ENCODE peak calls at places on chromosome 16, in five cellular contexts. T is sigmoid colon, G is IMR-90, V is HepG2, W is Peyer's patch. Q is an unnamed sample. For H3K36me3 and H3K4me1, the result is how much of the 10 kb centered on the place peaks cover.

GRCh38 chr16:25256821-25257503 is 683 bp downstream of the ZKSCAN2 start:
- DNase-seq in T (no peak), W (no peak), G (peak), V (peak), Q (no peak)

GRCh38 chr16:68737730-68738590 is 868 bp downstream of the CDH1 start:
- DNase-seq in V (no peak), G (no peak), W (peak), T (no peak), Q (peak)

GRCh38 chr16:63188076-63188771 is 1152.0 kb upstream of the CDH8 start:
- DNase-seq in T (no peak), G (no peak), W (no peak), V (no peak), Q (no peak)

GRCh38 chr16:83420206-83420760 is 387.5 kb upstream of the HSBP1 start:
- DNase-seq in G (peak), V (peak), W (no peak), T (no peak), Q (no peak)

GRCh38 chr16:17470002-17470870 is 524 bp downstream of the XYLT1 start:
- DNase-seq in T (no peak), V (no peak), G (no peak), W (peak), Q (no peak)

GRCh38 chr16:79169239-79169638 is 431.3 kb downstream of the MAF start:
- DNase-seq in G (no peak), V (no peak), W (no peak), T (no peak), Q (no peak)

GRCh38 chr16:79128706-79129105 is 471.8 kb downstream of the MAF start:
- DNase-seq in T (no peak), W (no peak), G (no peak), V (no peak), Q (no peak)

GRCh38 chr16:70692481-70693203 is 6.8 kb upstream of the MTSS2 start:
- DNase-seq in W (no peak), V (peak), G (no peak), T (no peak), Q (no peak)

GRCh38 chr16:55542459-55543082 is 23.9 kb upstream of the CAPNS2 start:
- DNase-seq in G (peak), W (no peak), V (no peak), T (no peak), Q (no peak)

GRCh38 chr16:15434079-15434424 is 336 bp upstream of the BMERB1 start:
- DNase-seq in W (no peak), V (no peak), G (no peak), T (no peak), Q (no peak)

GRCh38 chr16:67179421-67180080 is 4.2 kb downstream of the MATCAP1 start:
- DNase-seq in T (no peak), G (no peak), V (no peak), W (no peak), Q (no peak)

GRCh38 chr16:53518550-53519416 is 15.8 kb upstream of the AKTIP start:
- DNase-seq in G (peak), V (no peak), T (no peak), W (no peak), Q (peak)

GRCh38 chr16:24540575-24541240 is 1.3 kb downstream of the RBBP6 start:
- DNase-seq in V (no peak), W (peak), G (peak), T (no peak), Q (no peak)

GRCh38 chr16:70761656-70762055 is 39.3 kb downstream of the VAC14 start:
- DNase-seq in W (no peak), T (no peak), V (no peak), G (no peak), Q (no peak)

GRCh38 chr16:71297252-71297651 is 8.1 kb upstream of the CMTR2 start:
- DNase-seq in T (no peak), V (no peak), W (no peak), G (peak), Q (no peak)

GRCh38 chr16:4846503-4846900 is 586 bp downstream of the GLYR1 start:
- DNase-seq in T (peak), W (peak), V (peak), G (peak), Q (peak)

DNA sequence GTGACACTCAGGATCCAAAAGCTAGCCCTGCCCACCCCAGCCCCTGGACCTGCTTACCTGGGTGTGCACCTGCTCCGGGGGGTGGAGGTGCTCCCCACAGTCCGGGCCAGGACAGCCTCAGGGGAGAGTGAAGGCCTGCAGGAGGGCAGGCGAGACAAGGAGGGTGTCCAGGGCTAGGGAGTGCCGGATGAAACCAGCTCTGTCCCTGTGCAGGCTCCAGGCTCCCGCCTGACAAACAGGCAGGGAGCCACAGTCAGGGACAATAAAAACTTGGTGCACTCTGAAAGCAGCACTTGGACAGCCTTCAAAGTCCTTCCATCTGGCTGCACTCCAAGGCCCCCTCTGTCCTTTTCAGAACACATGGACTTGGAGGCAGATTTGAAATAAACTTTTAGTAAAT is 3.9 kb downstream of the PAQR4 start:
- DNase-seq in G (no peak), V (no peak), W (no peak), T (no peak), Q (no peak)
- H3K36me3 ChIP-seq in G (under half), V (under half), W (under half), T (under half), Q (under half)

DNA sequence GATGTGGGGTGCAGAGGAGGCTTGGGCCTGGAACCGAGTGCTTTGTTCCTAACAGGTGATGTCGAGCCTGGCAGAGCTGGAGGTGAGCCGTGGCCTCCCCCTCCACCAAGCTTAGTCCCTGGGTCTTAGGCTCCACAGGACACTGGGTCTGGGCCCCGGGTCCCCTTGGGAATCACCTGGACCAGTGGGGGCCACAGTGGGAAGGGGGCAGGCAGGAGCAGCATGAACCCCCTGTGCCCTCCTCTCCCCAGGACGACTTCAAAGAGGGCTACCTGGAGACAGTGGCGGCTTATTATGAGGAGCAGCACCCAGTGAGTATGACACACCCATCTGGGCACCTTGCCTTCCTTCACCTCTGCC is 2.5 kb downstream of the IL32 start:
- DNase-seq in V (no peak), G (no peak), T (no peak), W (no peak), Q (no peak)
- H3K4me3 ChIP-seq in V (no peak), G (no peak), T (no peak), W (peak), Q (no peak)

GRCh38 chr16:2039286-2040030 is 8.2 kb downstream of the NTHL1 start:
- DNase-seq in V (peak), G (peak), T (peak), W (peak), Q (peak)
- H3K4me1 ChIP-seq in V (half or more), G (half or more), T (half or more), W (under half), Q (half or more)

DNA sequence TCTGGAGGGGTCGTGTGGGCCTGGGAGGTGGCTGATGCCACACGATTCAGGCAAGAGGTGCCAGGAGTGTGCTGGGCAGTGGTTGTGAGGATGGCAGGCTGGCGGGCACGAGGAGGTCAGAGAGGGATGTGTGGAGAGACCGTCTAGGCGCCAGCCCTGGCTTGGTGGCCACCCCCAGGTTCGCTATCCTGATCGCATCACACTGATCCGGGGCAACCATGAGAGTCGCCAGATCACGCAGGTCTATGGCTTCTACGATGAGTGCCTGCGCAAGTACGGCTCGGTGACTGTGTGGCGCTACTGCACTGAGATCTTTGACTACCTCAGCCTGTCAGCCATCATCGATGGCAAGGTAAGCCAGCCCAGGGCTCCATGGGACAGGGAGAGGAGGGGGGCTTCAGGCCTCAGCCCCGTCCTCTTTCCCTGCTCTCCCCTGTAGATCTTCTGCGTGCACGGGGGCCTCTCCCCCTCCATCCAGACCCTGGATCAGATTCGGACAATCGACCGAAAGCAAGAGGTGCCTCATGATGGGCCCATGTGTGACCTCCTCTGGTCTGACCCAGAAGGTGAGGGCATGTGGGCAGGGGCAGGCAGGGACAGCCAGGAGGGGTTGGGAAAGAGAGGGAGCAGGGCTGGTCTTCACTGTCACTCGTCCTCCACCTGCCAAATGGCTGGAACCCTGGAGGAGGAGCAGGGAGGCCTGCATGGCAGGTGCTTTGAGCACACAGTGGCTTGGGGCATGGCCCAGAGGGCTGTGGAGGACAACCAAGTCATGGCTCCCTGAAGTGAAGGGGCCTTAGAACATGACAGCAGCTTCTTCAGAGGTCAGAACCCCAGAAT is 7.6 kb downstream of the PPP4C start:
- DNase-seq in W (no peak), T (no peak), G (no peak), V (no peak), Q (no peak)
- H3K36me3 ChIP-seq in W (under half), T (under half), G (half or more), V (half or more), Q (half or more)

GRCh38 chr16:88692861-88693260 is 6.6 kb upstream of the SNAI3 start:
- DNase-seq in V (no peak), G (no peak), W (no peak), T (no peak), Q (no peak)
- H3K4me3 ChIP-seq in V (no peak), G (no peak), W (no peak), T (no peak), Q (no peak)

DNA sequence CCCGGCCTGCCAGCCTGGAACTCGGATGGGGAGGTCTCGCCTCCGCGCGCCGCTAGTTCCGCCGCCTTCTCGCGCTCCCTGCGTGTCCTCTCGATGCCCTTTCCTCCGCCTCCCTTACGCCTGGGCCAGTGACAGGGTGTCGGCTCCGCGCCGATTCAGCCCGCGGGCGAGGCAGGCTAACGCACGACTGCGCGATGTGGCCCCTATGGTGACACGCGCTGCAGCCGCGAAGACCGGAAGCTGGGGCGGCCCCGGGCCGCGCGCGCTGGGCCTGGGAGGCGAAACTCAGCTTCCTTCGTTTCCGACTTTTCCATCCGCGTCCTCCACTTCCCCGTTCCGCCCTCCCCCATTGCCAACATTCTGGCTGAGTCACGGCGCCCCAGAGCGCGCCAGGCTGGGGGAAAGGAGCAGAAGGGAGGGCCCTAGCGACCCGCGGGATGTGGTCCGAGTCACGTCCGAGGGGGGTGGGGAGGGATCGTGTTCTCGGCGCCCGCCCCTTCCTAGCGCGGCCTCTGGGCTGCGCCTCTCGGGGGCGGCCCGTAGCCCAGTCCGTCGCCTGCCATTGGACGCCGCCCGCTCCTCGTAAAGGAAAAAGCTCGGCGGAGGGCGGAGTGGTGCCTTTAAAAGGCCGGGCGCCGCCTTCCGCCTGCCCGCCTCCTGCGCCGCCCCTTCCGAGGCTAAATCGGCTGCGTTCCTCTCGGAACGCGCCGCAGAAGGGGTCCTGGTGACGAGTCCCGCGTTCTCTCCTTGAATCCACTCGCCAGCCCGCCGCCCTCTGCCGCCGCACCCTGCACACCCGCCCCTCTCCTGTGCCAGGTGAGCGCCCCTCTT is at the start of gene ALDOA:
- DNase-seq in G (peak), W (peak), T (peak), V (peak), Q (peak)
- H3K4me1 ChIP-seq in G (under half), W (under half), T (under half), V (under half), Q (under half)

GRCh38 chr16:22402191-22402590 is 27.8 kb upstream of the CDR2 start:
- DNase-seq in G (peak), W (no peak), T (no peak), V (no peak), Q (no peak)
- H3K36me3 ChIP-seq in G (under half), W (under half), T (under half), V (under half), Q (under half)

DNA sequence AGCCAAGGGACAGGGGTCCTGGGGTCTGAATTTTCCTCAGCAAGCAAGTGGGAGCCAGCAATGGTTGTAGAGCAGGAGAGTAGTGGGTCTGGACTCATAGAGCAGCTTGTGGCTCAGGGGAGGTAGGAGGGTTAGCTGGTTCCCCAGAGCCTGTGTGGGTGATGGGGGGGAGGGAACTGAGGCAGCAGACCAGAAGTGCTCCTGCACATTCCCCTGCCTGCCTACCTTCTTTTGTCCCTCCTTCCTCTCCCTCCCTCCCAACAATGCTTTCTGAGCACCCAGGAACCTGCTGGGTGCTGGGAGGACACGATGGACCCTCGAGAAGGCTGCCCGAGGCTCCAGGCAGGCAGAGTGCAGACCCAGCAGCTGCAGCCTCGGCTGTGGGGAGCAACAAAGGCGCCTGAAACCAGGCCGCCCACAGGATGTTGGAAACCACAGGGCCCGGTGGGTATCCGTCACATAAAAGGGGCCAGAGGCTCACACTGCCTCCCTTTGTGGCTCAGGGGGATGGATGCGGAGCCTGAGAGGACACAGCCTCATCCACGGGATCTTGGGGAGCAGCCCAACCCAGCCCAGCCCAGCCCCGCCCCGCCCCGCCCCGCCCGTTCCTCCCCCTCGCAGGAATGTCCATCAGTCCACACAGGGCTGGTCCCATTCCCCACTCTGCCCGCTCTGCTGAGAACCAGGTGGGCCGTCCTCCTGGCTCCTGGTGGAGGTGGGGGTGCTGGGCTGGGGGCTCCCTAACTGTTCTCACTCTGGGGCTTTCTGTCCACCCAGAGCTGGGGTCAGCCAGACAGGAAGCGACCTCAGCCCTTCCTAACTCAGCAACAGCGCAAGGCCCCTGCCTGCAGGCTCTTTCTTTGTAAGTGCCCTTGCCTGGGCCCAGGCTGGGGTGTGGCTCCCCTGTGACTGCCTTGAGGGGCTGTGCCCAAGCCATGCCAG is 1.7 kb upstream of the NLRC3 start:
- DNase-seq in V (no peak), T (no peak), G (no peak), W (no peak), Q (no peak)
- H3K4me3 ChIP-seq in V (no peak), T (no peak), G (no peak), W (no peak), Q (no peak)

GRCh38 chr16:2040031-2040430 is 7.6 kb downstream of the NTHL1 start:
- DNase-seq in T (no peak), W (no peak), G (no peak), V (no peak), Q (no peak)

GRCh38 chr16:2042171-2042570 is 5.5 kb downstream of the NTHL1 start:
- DNase-seq in T (no peak), V (no peak), G (no peak), W (no peak), Q (peak)

GRCh38 chr16:2038359-2039285 is 9.0 kb downstream of the NTHL1 start:
- DNase-seq in W (no peak), G (no peak), T (peak), V (no peak), Q (no peak)

GRCh38 chr16:2042666-2043295 is 4.9 kb downstream of the NTHL1 start:
- DNase-seq in W (no peak), T (no peak), G (no peak), V (no peak), Q (no peak)

DNA sequence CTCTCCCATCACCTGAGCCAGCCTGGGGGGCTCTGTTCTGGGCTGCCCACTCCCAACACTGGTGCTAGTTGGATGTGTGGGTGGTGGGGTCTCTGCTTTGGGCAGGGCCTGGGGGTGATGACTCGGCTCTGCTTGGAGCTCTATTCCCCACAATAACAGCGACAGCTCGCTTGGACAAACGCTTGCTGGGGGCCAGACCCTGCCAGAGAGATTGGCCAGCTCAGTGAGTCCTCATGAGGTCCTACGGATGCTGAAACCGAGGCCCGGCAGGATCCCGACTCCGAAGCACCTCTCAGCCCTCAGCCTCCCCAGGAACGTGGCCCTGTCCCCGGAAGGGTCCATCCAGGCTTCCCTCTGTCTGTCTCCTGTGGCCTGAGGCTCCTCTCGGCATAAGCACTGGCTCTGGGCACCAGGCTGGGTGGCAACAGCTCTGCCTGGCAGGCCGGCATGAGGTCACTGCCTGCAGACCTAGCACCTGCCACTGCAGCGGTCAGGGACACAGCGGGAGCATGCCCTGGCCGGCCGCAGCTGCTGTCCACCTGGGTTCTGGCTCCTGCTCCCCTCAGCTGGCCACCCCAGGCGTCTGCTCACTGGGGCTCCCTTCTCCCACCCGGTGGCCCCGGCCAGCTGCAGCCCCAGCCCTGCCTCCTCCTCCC is 7.1 kb downstream of the NTHL1 start:
- DNase-seq in T (no peak), G (no peak), V (no peak), W (no peak), Q (no peak)
- H3K4me1 ChIP-seq in T (half or more), G (under half), V (half or more), W (under half), Q (half or more)

GRCh38 chr16:57432505-57432904 is 14.7 kb downstream of the CIAPIN1 start:
- DNase-seq in V (no peak), W (no peak), T (no peak), G (no peak), Q (no peak)
- H3K36me3 ChIP-seq in V (half or more), W (under half), T (under half), G (half or more), Q (half or more)